ENCODE peak calls at places on chromosome 17, in five cellular contexts. T is Caki2, N is T-cell, E is gastrocnemius medialis, S is MM.1S. X is an unnamed sample.

GRCh38 chr17:38403491-38403890 is 24.8 kb upstream of the ARHGAP23 start:
- DNase-seq in N (no peak), E (no peak), T (no peak), S (no peak), X (no peak)

GRCh38 chr17:35359396-35359795 is 14.0 kb downstream of the SLFN11 start:
- DNase-seq in N (no peak), S (no peak), E (no peak), T (no peak), X (no peak)

GRCh38 chr17:42682400-42683384 is at the start of gene CNTNAP1:
- DNase-seq in N (no peak), T (peak), E (no peak), S (peak), X (no peak)

GRCh38 chr17:32960815-32961214 is 30.8 kb upstream of the SPACA3 start:
- DNase-seq in E (no peak), T (no peak), S (no peak), N (no peak), X (no peak)

GRCh38 chr17:16197276-16197675 is 18.1 kb downstream of the NCOR1 start:
- DNase-seq in T (no peak), E (no peak), S (no peak), N (no peak), X (no peak)

GRCh38 chr17:65418622-65419021 is 142.8 kb downstream of the AXIN2 start:
- DNase-seq in T (no peak), E (peak), N (no peak), S (no peak), X (no peak)

GRCh38 chr17:21425321-21425720 is 49.2 kb downstream of the KCNJ12 start:
- DNase-seq in S (no peak), E (no peak), N (no peak), T (no peak), X (no peak)

GRCh38 chr17:17750881-17751280 is 69.6 kb downstream of the RAI1 start:
- DNase-seq in E (no peak), S (no peak), N (peak), T (no peak), X (no peak)

GRCh38 chr17:80146121-80147034 is 550 bp downstream of the EIF4A3 start:
- DNase-seq in N (peak), E (peak), T (no peak), S (peak), X (no peak)

GRCh38 chr17:73551756-73552155 is 92.5 kb downstream of the SDK2 start:
- DNase-seq in E (no peak), S (no peak), T (no peak), N (peak), X (no peak)

GRCh38 chr17:1606352-1606985 is 22.2 kb downstream of the SLC43A2 start:
- DNase-seq in N (no peak), T (no peak), S (no peak), E (no peak), X (no peak)

GRCh38 chr17:19411641-19412040 is 609 bp downstream of the RNF112 start:
- DNase-seq in T (no peak), E (no peak), S (no peak), N (no peak), X (no peak)

GRCh38 chr17:38420518-38420917 is 7.7 kb upstream of the ARHGAP23 start:
- DNase-seq in N (no peak), S (no peak), E (no peak), T (no peak), X (no peak)

GRCh38 chr17:70271200-70271599 is 101.9 kb downstream of the KCNJ2 start:
- DNase-seq in E (no peak), S (no peak), N (no peak), T (no peak), X (no peak)

GRCh38 chr17:71331754-71332153 is 789.1 kb upstream of the SOX9 start:
- DNase-seq in E (no peak), S (no peak), N (no peak), T (no peak), X (no peak)

GRCh38 chr17:75920045-75920560 is 15.4 kb upstream of the MRPL38 start:
- DNase-seq in E (no peak), N (no peak), S (no peak), T (no peak), X (no peak)

GRCh38 chr17:67054011-67054591 is 9.7 kb downstream of the CACNG1 start:
- DNase-seq in E (peak), N (no peak), T (no peak), S (no peak), X (no peak)

GRCh38 chr17:78130439-78131101 is at the start of gene TMC8:
- DNase-seq in N (peak), S (peak), T (no peak), E (no peak), X (no peak)

X was measured in GOT3.